ENCODE peak calls at places on chromosomes 3 and 15, in seven cellular contexts. L is IMR-90, O is H9, U is mesendoderm, S is mesenchymal stem cell, B is trophoblast cell, N is H1. A is an unnamed sample. For H3K4me1, the result is how much of the 10 kb centered on the place peaks cover.

GRCh38 chr3:187714404-187714979 is 12.1 kb upstream of the RTP2 start:
- DNase-seq in L (peak), O (peak), U (peak), S (peak), B (peak), N (peak), A (peak)

GRCh38 chr15:82647835-82648256 is 683 bp upstream of the CPEB1 start:
- DNase-seq in L (no peak), O (peak), U (peak), S (no peak), B (no peak), N (no peak), A (no peak)

GRCh38 chr3:8517490-8517889 is 15.9 kb downstream of the LMCD1 start:
- DNase-seq in L (no peak), O (no peak), U (no peak), S (no peak), B (no peak), N (no peak), A (no peak)

GRCh38 chr15:79099692-79100091 is 9.1 kb upstream of the RASGRF1 start:
- DNase-seq in L (peak), O (peak), U (no peak), S (peak), B (no peak), N (no peak), A (no peak)

GRCh38 chr3:159586587-159587202 is 401.9 kb upstream of the IL12A start:
- DNase-seq in L (peak), O (peak), U (peak), S (peak), B (peak), N (peak), A (peak)

GRCh38 chr15:29736745-29737023 is 85.6 kb downstream of the TJP1 start:
- DNase-seq in L (peak), O (no peak), U (peak), S (no peak), B (peak), N (no peak), A (no peak)

GRCh38 chr3:149572796-149573414 is 84.9 kb downstream of the WWTR1 start:
- DNase-seq in L (peak), O (no peak), U (no peak), S (peak), B (no peak), N (no peak), A (no peak)

GRCh38 chr15:70433583-70434288 is 329.6 kb downstream of the UACA start:
- DNase-seq in L (no peak), O (no peak), U (no peak), S (no peak), B (no peak), N (no peak), A (no peak)

GRCh38 chr15:100902436-100903190 is 16.5 kb upstream of the LRRK1 start:
- DNase-seq in L (peak), O (peak), U (no peak), S (no peak), B (peak), N (no peak), A (no peak)

GRCh38 chr15:52462806-52463360 is 65.8 kb downstream of the MYO5A start:
- DNase-seq in L (no peak), O (no peak), U (no peak), S (no peak), B (no peak), N (no peak), A (no peak)

GRCh38 chr15:78571382-78571781 is 6.1 kb downstream of the CHRNA5 start:
- DNase-seq in L (no peak), O (no peak), U (no peak), S (no peak), B (no peak), N (no peak), A (no peak)

GRCh38 chr3:131535596-131535995 is 32.8 kb upstream of the MRPL3 start:
- DNase-seq in L (peak), O (no peak), U (no peak), S (no peak), B (no peak), N (no peak), A (no peak)

GRCh38 chr3:188877381-188877780 is 294.4 kb upstream of the TPRG1 start:
- DNase-seq in L (no peak), O (no peak), U (no peak), S (no peak), B (peak), N (no peak), A (no peak)

GRCh38 chr3:138899592-138899991 is 47.3 kb downstream of the FOXL2 start:
- DNase-seq in L (no peak), O (no peak), U (no peak), S (no peak), B (no peak), N (no peak), A (no peak)

GRCh38 chr15:29693225-29693624 is 129.0 kb downstream of the TJP1 start:
- DNase-seq in L (no peak), O (no peak), U (no peak), S (no peak), B (no peak), N (no peak), A (no peak)

GRCh38 chr3:126364731-126365301 is 7.6 kb upstream of the KLF15 start:
- DNase-seq in L (no peak), O (no peak), U (no peak), S (no peak), B (no peak), N (no peak), A (no peak)

GRCh38 chr15:36977620-36978610 is 122.4 kb downstream of the MEIS2 start:
- DNase-seq in L (no peak), O (no peak), U (peak), S (peak), B (no peak), N (no peak), A (no peak)

GRCh38 chr15:79185199-79185598 is 94.6 kb upstream of the RASGRF1 start:
- DNase-seq in L (no peak), O (peak), U (peak), S (no peak), B (no peak), N (peak), A (no peak)

GRCh38 chr3:173587055-173587454 is 189.5 kb downstream of the NLGN1 start:
- DNase-seq in L (no peak), O (no peak), U (no peak), S (no peak), B (no peak), N (no peak), A (no peak)

GRCh38 chr15:100430381-100430780 is 88.6 kb upstream of the ADAMTS17 start:
- DNase-seq in L (no peak), O (no peak), U (no peak), S (no peak), B (no peak), N (no peak), A (no peak)

GRCh38 chr3:143139786-143140185 is 20.2 kb downstream of the CHST2 start:
- DNase-seq in L (peak), O (no peak), U (peak), S (no peak), B (no peak), N (no peak), A (no peak)

GRCh38 chr3:72388117-72388516 is 460.1 kb downstream of the SHQ1 start:
- DNase-seq in L (no peak), O (no peak), U (no peak), S (no peak), B (no peak), N (no peak), A (no peak)

GRCh38 chr3:72393455-72393854 is 454.8 kb downstream of the SHQ1 start:
- DNase-seq in L (no peak), O (no peak), U (no peak), S (no peak), B (no peak), N (no peak), A (no peak)

GRCh38 chr3:72388644-72389043 is 459.6 kb downstream of the SHQ1 start:
- DNase-seq in L (no peak), O (no peak), U (peak), S (no peak), B (no peak), N (no peak), A (no peak)

GRCh38 chr3:72390841-72391240 is 457.4 kb downstream of the SHQ1 start:
- DNase-seq in L (no peak), O (no peak), U (peak), S (no peak), B (no peak), N (no peak), A (no peak)

GRCh38 chr3:72391659-72392058 is 456.6 kb downstream of the SHQ1 start:
- DNase-seq in L (no peak), O (no peak), U (no peak), S (peak), B (no peak), N (no peak), A (no peak)
- H2BK5ac ChIP-seq in L (no peak), O (no peak), U (no peak), S (no peak), B (no peak), N (no peak), A (no peak)

GRCh38 chr3:42162462-42162861 is 71.3 kb downstream of the TRAK1 start:
- DNase-seq in L (no peak), O (no peak), U (no peak), S (no peak), B (no peak), N (no peak), A (no peak)

GRCh38 chr3:42157915-42158538 is 66.9 kb downstream of the TRAK1 start:
- DNase-seq in L (peak), O (no peak), U (no peak), S (no peak), B (no peak), N (no peak), A (no peak)

GRCh38 chr3:42159147-42159546 is 68.0 kb downstream of the TRAK1 start:
- DNase-seq in L (no peak), O (no peak), U (no peak), S (no peak), B (no peak), N (no peak), A (no peak)

GRCh38 chr3:42161050-42161935 is 70.1 kb downstream of the TRAK1 start:
- DNase-seq in L (peak), O (no peak), U (no peak), S (peak), B (peak), N (no peak), A (no peak)

GRCh38 chr3:42159706-42160472 is 68.7 kb downstream of the TRAK1 start:
- DNase-seq in L (no peak), O (peak), U (peak), S (peak), B (peak), N (peak), A (peak)
- H3K4me1 ChIP-seq in L (under half), O (under half), U (under half), S (under half), B (under half), N (under half), A (under half)

DNA sequence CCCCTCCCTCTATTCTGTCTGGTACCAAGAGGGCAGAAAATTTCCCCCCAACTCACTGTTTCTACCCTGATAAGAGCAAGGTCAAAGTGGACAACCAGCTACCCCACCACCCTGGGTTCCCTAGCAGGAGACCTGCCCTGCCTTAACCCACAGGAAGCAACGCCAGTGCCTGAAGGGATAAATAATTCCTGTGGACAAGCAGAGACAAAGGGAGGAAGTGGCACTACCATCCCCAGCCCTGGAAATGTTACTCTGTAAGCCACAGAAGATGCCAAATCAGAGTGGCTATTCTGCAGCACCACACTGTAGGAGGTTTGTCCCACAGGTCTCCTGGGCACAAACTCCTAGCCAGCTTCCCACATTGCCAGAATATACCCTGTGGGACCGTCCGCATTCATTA is 80.1 kb downstream of the DNAH12 start:
- DNase-seq in L (no peak), O (no peak), U (no peak), S (no peak), B (no peak), N (no peak), A (no peak)
- H2BK5ac ChIP-seq in L (no peak), O (no peak), U (no peak), S (no peak), B (no peak), N (no peak), A (no peak)

DNA sequence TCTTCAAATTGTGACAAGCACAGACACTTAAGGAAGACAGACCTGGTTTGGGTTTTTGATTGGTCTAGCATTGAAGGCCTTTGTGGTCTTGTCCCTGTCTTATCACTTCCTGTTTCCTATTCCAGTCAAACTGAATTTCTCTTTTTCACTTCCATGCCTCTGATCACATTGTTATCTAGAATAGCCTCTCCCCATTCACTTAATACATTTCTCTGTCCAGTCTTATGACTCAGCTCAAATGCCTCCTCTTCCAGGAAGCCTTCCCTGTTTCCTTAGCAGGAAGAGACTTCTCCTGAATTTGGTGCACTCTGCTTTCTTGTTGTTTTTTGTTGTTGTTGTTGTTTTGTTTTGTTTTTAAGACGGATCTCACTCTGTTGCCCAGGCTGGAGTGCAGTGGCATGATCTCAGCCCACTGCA is 45.5 kb downstream of the LIMD1 start:
- DNase-seq in L (no peak), O (no peak), U (no peak), S (no peak), B (no peak), N (no peak), A (no peak)
- H3K4me1 ChIP-seq in L (under half), O (under half), U (under half), S (under half), B (under half), N (under half), A (under half)

GRCh38 chr3:68997887-68998286 is 15.6 kb downstream of the EOGT start:
- DNase-seq in L (no peak), O (no peak), U (no peak), S (no peak), B (no peak), N (no peak), A (no peak)

GRCh38 chr3:68999605-69000004 is 13.9 kb downstream of the EOGT start:
- DNase-seq in L (peak), O (no peak), U (no peak), S (peak), B (no peak), N (no peak), A (no peak)

GRCh38 chr3:68996356-68996995 is 17.0 kb downstream of the EOGT start:
- DNase-seq in L (peak), O (no peak), U (no peak), S (peak), B (peak), N (no peak), A (no peak)
- H2BK5ac ChIP-seq in L (no peak), O (no peak), U (no peak), S (no peak), B (no peak), N (no peak), A (no peak)

GRCh38 chr15:75045332-75046015 is 22.1 kb downstream of the PPCDC start:
- DNase-seq in L (no peak), O (no peak), U (no peak), S (no peak), B (no peak), N (no peak), A (no peak)
- H3K4me1 ChIP-seq in L (under half), O (under half), U (under half), S (under half), B (under half), N (under half), A (under half)

GRCh38 chr3:5510300-5510699 is 322.8 kb downstream of the EDEM1 start:
- DNase-seq in L (no peak), O (no peak), U (no peak), S (no peak), B (no peak), N (no peak), A (no peak)

GRCh38 chr3:5503136-5503535 is 315.6 kb downstream of the EDEM1 start:
- DNase-seq in L (no peak), O (no peak), U (no peak), S (no peak), B (peak), N (no peak), A (no peak)

GRCh38 chr3:5504135-5504534 is 316.6 kb downstream of the EDEM1 start:
- DNase-seq in L (no peak), O (no peak), U (no peak), S (no peak), B (no peak), N (no peak), A (no peak)

GRCh38 chr3:5505163-5505562 is 317.7 kb downstream of the EDEM1 start:
- DNase-seq in L (no peak), O (no peak), U (peak), S (no peak), B (peak), N (no peak), A (no peak)

DNA sequence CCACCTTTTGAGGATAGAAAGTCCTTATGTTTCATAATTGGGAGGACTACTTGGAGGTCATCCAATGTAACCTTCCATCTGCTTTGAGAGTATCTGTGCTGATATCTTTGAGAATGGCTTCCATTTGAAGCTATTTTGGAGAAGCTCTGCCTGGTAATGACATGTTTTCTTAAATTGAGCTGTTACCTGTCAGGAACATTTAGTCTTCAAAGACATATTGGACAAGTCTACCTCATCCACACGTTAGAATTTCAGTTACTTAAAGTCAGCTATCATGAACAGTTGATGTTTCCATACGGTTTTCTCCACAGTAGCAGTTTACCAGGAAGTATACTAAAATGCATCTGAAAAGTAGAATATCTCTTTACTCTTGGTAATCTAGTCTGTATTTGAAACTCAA is 318.5 kb downstream of the EDEM1 start:
- DNase-seq in L (no peak), O (no peak), U (no peak), S (no peak), B (no peak), N (no peak), A (no peak)
- H2BK5ac ChIP-seq in L (no peak), O (no peak), U (no peak), S (no peak), B (no peak), N (no peak), A (no peak)

A was measured in neuronal stem cell.